ENCODE peak calls at places on chromosomes 4 and X, in nine cellular contexts. L is PC-9, A is pancreas, H is left lung, I is AG09319, R is spleen, X is heart right ventricle, Y is upper lobe of right lung, O is astrocyte of the spinal cord. Z is an unnamed sample.

GRCh38 chr4:114782842-114783595 is 184.4 kb downstream of the UGT8 start:
- DNase-seq in H (no peak), L (no peak), R (no peak), I (no peak), O (peak; percentile 17), A (no peak), X (no peak), Y (no peak), Z (no peak)

GRCh38 chr4:18388029-18388428 is 366.5 kb upstream of the LCORL start:
- DNase-seq in X (no peak), R (no peak), H (no peak), L (no peak), Y (no peak), I (no peak), O (no peak), A (no peak), Z (no peak)

GRCh38 chr4:40289366-40290188 is 45.6 kb upstream of the CHRNA9 start:
- DNase-seq in H (no peak), L (no peak), R (no peak), Y (no peak), I (no peak), X (no peak), A (no peak), O (no peak), Z (no peak)

GRCh38 chr4:173332963-173333657 is 1.0 kb downstream of the HMGB2 start:
- DNase-seq in L (peak; percentile 38), I (no peak), X (no peak), H (no peak), A (no peak), R (no peak), Y (no peak), O (no peak), Z (peak; percentile 4)

GRCh38 chrX:104392350-104392749 is 137.6 kb upstream of the ESX1 start:
- DNase-seq in Y (no peak), L (no peak), X (no peak), I (no peak), O (no peak), A (no peak), R (no peak), H (no peak), Z (no peak)

GRCh38 chr4:68062501-68062900 is 67.2 kb downstream of the TMPRSS11F start:
- DNase-seq in Y (no peak), R (no peak), O (no peak), A (no peak), I (no peak), X (no peak), H (no peak), L (no peak), Z (no peak)

GRCh38 chr4:181688886-181689285 is 554.3 kb upstream of the TENM3 start:
- DNase-seq in A (no peak), R (no peak), Y (no peak), H (no peak), O (peak; percentile 52), I (no peak), X (no peak), L (no peak), Z (no peak)

GRCh38 chrX:135384161-135384836 is 37.4 kb upstream of the SMIM10L2A start:
- DNase-seq in R (no peak), Y (no peak), X (no peak), I (no peak), A (no peak), L (no peak), H (no peak), O (no peak), Z (no peak)

GRCh38 chr4:70372760-70373159 is 10.2 kb upstream of the SMR3B start:
- DNase-seq in I (no peak), X (no peak), L (no peak), H (no peak), Y (no peak), R (no peak), O (no peak), A (no peak), Z (no peak)

GRCh38 chrX:3550160-3550765 is 163.2 kb downstream of the PRKX start:
- DNase-seq in X (no peak), Y (no peak), R (no peak), H (no peak), O (no peak), L (no peak), A (no peak), I (no peak), Z (peak; percentile 64)

GRCh38 chr4:153764611-153765368 is 5.0 kb upstream of the RNF175 start:
- DNase-seq in A (no peak), O (peak; percentile 60), L (no peak), H (no peak), Y (no peak), X (no peak), I (no peak), R (no peak), Z (no peak)

GRCh38 chrX:136950206-136950605 is 69.7 kb upstream of the RBMX start:
- DNase-seq in A (no peak), R (no peak), L (no peak), Y (no peak), I (no peak), O (no peak), H (no peak), X (no peak), Z (no peak)

GRCh38 chrX:136953867-136954787 is 73.6 kb upstream of the RBMX start:
- DNase-seq in Y (peak; percentile 63), A (peak; percentile 71), O (peak; percentile 76), L (peak; percentile 59), X (peak; percentile 36), R (no peak), H (peak; percentile 57), I (peak; percentile 14), Z (peak; percentile 65)

DNA sequence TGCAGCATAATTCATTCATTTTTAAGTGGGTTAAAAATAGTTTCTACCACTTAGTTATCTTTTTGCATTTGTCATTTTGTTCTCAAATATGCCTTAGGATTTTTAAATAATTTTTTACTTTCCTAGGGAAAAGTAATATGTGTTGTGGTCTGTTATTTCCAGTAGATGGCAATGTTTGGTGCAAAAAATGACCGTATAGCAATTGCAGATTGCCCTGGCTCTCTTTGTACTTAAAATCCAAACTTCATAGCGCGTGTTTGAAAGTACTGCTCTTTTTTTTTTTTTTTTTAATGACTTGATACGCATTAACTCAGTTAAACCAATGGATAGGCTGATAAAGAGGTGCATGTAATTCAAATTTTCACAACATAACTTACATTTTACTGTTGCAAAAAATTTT is 74.4 kb upstream of the RBMX start:
- DNase-seq in R (no peak), A (no peak), X (no peak), O (peak; percentile 44), H (no peak), L (no peak), Y (no peak), I (peak; percentile 7), Z (no peak)
- TF ChIP-seq CTCF in R (peak; percentile 28), A (peak; percentile 13), X (no peak), O (peak; percentile 40), H (peak; percentile 39), L (peak; percentile 64), Y (peak; percentile 36), I (peak; percentile 45), Z (no peak)

DNA sequence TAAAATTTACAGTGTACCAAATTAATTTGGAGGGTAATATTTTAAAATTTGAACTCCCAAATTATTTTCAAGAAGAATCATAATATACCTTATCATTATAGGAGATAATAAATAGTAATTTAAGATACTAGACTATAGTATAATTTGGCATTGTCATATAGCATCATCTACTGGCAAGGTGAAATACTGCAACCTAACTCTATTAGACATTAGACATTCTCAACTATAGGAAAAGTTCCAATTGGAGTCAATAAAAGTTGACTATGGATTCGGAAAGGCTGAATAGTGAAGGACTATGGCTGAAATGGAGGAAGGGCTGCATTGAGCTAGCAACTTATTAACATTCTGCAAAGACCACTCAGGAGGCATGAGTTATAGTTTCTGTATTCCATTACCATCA is 113.0 kb downstream of the PRDM5 start:
- DNase-seq in Y (no peak), H (no peak), O (no peak), I (no peak), X (no peak), R (no peak), L (no peak), A (no peak), Z (no peak)
- TF ChIP-seq CTCF in Y (peak; percentile 27), H (no peak), O (peak; percentile 24), I (no peak), X (no peak), R (no peak), L (peak; percentile 52), A (no peak), Z (no peak)

DNA sequence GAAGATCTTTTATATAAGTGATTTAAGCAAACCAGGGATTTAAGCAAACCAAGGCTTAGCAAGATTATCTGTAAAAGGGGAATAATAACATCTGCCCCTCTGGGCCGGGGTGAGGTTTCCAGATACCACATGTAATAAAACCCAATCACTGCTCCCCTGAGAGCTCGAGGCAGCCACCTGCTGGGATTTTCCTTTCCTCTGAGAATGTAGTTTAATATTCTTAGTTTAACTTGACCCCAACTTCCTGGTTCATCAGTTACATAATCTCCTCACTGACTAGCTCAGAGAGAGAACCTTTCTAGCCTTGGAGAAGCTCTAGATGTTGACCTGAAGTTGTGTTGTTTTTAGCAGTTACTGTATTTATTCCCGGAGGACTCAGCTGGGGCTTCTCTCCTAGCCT is 322.4 kb downstream of the ARHGAP10 start:
- DNase-seq in Y (no peak), I (no peak), A (no peak), L (peak; percentile 43), X (no peak), O (peak; percentile 47), H (no peak), R (no peak), Z (peak; percentile 12)
- TF ChIP-seq CTCF in Y (no peak), I (no peak), A (no peak), L (no peak), X (no peak), O (no peak), H (no peak), R (no peak), Z (no peak)

GRCh38 chr4:81049310-81049709 is 18.8 kb downstream of the BMP3 start:
- DNase-seq in Y (no peak), H (no peak), I (no peak), O (no peak), X (no peak), L (no peak), A (no peak), R (no peak), Z (no peak)

GRCh38 chr4:81049861-81050423 is 19.4 kb downstream of the BMP3 start:
- DNase-seq in I (no peak), H (no peak), R (no peak), X (no peak), L (no peak), A (no peak), Y (no peak), O (no peak), Z (no peak)

DNA sequence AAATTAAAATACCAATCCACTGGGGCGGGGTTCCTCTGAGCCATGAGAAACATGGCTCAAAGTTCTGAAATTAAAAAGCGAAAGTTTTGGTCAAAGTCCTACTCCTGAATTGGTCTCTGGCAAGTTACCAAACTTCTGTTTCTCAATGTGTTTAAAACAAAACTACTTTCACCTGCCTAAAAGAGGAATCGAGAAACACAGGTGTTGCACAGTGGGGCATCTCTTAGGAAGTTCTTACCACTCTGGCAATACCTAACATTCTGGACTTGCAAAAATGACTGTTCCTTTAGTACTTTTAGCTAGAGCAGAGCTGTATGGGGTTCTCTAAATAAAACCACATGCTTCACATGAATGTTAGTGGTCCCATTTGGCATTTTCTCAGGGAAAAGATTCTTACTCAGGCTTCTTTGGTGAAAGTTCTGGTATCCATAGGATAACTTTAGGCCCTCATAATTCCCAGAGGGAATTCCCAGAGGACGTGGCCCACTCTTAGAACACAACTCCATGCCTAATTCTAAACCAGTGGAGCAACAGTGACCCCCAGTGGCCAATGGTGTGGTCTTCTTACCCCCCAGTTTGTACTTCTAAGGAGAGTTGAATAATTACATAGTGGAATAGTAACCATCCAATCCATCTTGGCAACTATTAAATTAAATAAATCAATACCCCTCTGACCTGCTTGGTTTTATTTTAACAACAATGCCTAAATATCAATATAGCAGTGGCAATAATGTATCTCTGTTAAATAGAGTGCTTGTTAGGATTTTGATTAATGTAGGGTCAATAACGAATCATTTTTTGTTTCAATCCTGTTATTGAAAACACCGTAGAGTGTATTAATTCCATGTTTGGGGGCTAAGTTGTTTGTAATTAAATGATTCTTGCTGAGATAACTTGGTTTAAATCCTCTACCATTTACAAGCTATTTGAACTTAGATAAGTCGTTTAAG is 21.9 kb downstream of the BMP3 start:
- DNase-seq in O (peak; percentile 72), X (peak; percentile 16), H (peak; percentile 36), Y (peak; percentile 66), L (peak; percentile 46), R (no peak), A (no peak), I (no peak), Z (peak; percentile 72)
- TF ChIP-seq CTCF in O (peak; percentile 79), X (peak; percentile 49), H (peak; percentile 60), Y (peak; percentile 68), L (peak; percentile 76), R (peak; percentile 41), A (peak; percentile 42), I (peak; percentile 82), Z (peak; percentile 61)